ENCODE peak calls at places on chromosomes 2 and 18, in six cellular contexts. C is A549, H is IMR-90, F is K562, K is WTC11, X is HepG2. J is an unnamed sample.

GRCh38 chr2:36697424-36698066 is 1.0 kb downstream of the VIT start:
- DNase-seq in H (peak), K (no peak), F (no peak), X (no peak), C (no peak), J (no peak)

GRCh38 chr2:239355139-239355538 is 45.7 kb downstream of the HDAC4 start:
- DNase-seq in K (no peak), C (no peak), X (no peak), H (peak), F (no peak), J (no peak)

GRCh38 chr2:210502997-210503621 is 26.6 kb upstream of the LANCL1 start:
- DNase-seq in C (peak), H (peak), X (peak), K (peak), F (peak), J (peak)

GRCh38 chr2:137893145-137893544 is 71.1 kb upstream of the HNMT start:
- DNase-seq in H (no peak), X (no peak), K (no peak), C (no peak), F (no peak), J (no peak)

GRCh38 chr2:217471329-217471728 is 531.5 kb downstream of the TNS1 start:
- DNase-seq in K (no peak), F (no peak), C (no peak), X (no peak), H (peak), J (no peak)

GRCh38 chr2:158189526-158189925 is 87.8 kb downstream of the UPP2 start:
- DNase-seq in H (no peak), F (no peak), K (no peak), X (peak), C (no peak), J (no peak)

GRCh38 chr2:181072486-181072885 is 92.1 kb downstream of the UBE2E3 start:
- DNase-seq in C (no peak), K (no peak), X (no peak), H (peak), F (no peak), J (no peak)

GRCh38 chr18:75003764-75004690 is 204.9 kb downstream of the PTGR3 start:
- DNase-seq in C (no peak), K (no peak), F (no peak), X (no peak), H (no peak), J (no peak)

GRCh38 chr2:44935854-44936185 is 5.7 kb upstream of the SIX3 start:
- DNase-seq in C (no peak), X (no peak), H (no peak), F (no peak), K (no peak), J (no peak)

GRCh38 chr2:28052691-28053090 is 162.2 kb downstream of the BABAM2 start:
- DNase-seq in F (no peak), H (peak), C (no peak), K (no peak), X (no peak), J (no peak)

DNA sequence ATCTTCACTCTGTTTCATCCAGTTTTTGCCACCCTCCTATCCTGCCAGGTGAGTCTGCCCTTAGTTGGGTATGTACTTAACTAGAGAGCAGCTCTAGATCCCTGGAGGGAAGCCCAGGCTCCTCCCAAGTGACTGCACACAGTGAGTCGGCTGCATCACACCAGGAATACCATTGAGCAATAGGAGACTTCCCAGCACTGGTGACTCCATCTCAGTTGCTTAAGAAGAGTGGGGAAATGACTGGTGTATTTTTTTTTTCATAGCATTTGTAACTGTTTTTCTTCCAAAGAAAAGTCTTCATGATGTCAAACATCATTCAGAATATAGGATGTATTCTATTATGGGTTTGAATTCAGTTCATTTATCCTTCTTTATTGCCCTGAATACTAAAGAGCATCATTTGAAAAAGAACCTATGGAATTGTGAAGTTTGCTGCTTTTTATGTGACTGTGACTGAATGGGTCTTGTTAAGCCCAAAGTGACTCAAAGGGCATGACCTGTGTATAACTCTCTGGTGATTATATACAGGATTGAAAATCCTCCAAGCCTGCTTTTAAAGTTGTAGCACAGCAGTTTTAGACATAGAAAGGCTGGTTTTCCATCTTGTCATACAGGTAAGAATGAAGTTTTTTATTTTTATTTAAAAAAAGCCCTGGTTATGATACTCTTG is 84.3 kb downstream of the MAP3K20 start:
- DNase-seq in F (no peak), X (peak), K (no peak), H (peak), C (peak), J (no peak)
- TF ChIP-seq USF2 in F (no peak), X (no peak), K (no peak), H (no peak), C (no peak), J (no peak)

GRCh38 chr2:219687266-219687665 is 59.8 kb downstream of the SLC4A3 start:
- DNase-seq in H (peak), X (no peak), F (no peak), C (no peak), K (no peak), J (no peak)

GRCh38 chr2:219691551-219691950 is 64.1 kb downstream of the SLC4A3 start:
- DNase-seq in C (no peak), H (no peak), X (no peak), K (no peak), F (no peak), J (no peak)

GRCh38 chr2:219688560-219689445 is 61.4 kb downstream of the SLC4A3 start:
- DNase-seq in C (no peak), F (no peak), X (peak), H (peak), K (no peak), J (no peak)

GRCh38 chr2:219687882-219688559 is 60.6 kb downstream of the SLC4A3 start:
- DNase-seq in K (peak), H (no peak), F (no peak), X (no peak), C (no peak), J (no peak)

GRCh38 chr2:219689676-219690628 is 62.5 kb downstream of the SLC4A3 start:
- DNase-seq in X (peak), C (peak), H (peak), K (peak), F (peak), J (peak)
- TF ChIP-seq USF2 in X (no peak), C (no peak), H (no peak), K (no peak), F (no peak), J (no peak)

GRCh38 chr2:219697811-219698683 is 70.6 kb downstream of the SLC4A3 start:
- DNase-seq in K (no peak), C (no peak), F (no peak), X (no peak), H (no peak), J (no peak)

GRCh38 chr2:219695145-219695544 is 67.7 kb downstream of the SLC4A3 start:
- DNase-seq in C (no peak), F (no peak), X (no peak), K (no peak), H (no peak), J (no peak)

DNA sequence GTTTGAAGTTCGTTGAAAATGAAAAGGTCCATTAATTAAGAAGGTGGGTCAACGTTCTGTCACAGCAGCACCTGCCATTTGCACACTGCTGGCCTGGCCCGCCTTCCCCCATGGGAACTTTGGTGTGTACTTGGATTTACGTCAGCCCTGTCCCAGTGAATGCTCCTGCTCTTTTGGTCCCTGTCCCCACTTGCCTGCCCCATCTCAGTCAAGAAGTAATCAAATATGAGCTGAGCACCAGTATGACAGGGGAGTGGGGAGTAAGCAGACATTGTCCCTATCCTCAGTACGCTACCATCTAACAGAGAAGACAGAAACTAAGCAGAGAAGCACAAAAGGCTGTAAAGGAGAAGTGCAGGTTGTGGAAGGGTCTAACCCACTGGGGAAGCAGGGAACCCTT is 65.1 kb downstream of the SLC4A3 start:
- DNase-seq in F (no peak), C (no peak), H (no peak), X (no peak), K (no peak), J (no peak)
- TF ChIP-seq USF2 in F (no peak), C (no peak), H (no peak), X (no peak), K (no peak), J (no peak)

GRCh38 chr18:58605027-58606020 is 23.6 kb downstream of the ALPK2 start:
- DNase-seq in F (no peak), K (no peak), X (peak), C (peak), H (peak), J (no peak)
- TF ChIP-seq USF2 in F (no peak), K (no peak), X (no peak), C (no peak), H (no peak), J (no peak)

GRCh38 chr2:4214444-4215295 is 511.3 kb downstream of the DCDC2C start:
- DNase-seq in K (no peak), X (no peak), F (no peak), C (no peak), H (no peak), J (no peak)
- TF ChIP-seq USF2 in K (no peak), X (no peak), F (no peak), C (no peak), H (no peak), J (no peak)

GRCh38 chr2:224938670-224939309 is 103.5 kb downstream of the DOCK10 start:
- DNase-seq in X (no peak), F (no peak), C (no peak), K (no peak), H (peak), J (no peak)
- TF ChIP-seq USF2 in X (no peak), F (no peak), C (no peak), K (no peak), H (no peak), J (no peak)